ENCODE peak calls at places on chromosomes 16 and 17, in five cellular contexts. One of them, this sample, is unnamed.

GRCh38 chr17:50139950-50140885 is 10.3 kb upstream of the SAMD14 start:
- DNase-seq in stomach: peak
- DNase-seq in spleen: peak
- DNase-seq in H54: peak
- DNase-seq in GM12892: peak
- DNase-seq in this sample: no peak

GRCh38 chr17:1931759-1932579 is 93.2 kb downstream of the RTN4RL1 start:
- DNase-seq in stomach: peak
- DNase-seq in spleen: no peak
- DNase-seq in H54: no peak
- DNase-seq in GM12892: no peak
- DNase-seq in this sample: no peak

GRCh38 chr17:9928601-9929341 is 23.7 kb upstream of the RCVRN start:
- DNase-seq in stomach: no peak
- DNase-seq in spleen: no peak
- DNase-seq in H54: peak
- DNase-seq in GM12892: no peak
- DNase-seq in this sample: no peak

GRCh38 chr17:16872836-16873653 is 98.9 kb downstream of the TNFRSF13B start:
- DNase-seq in stomach: peak
- DNase-seq in spleen: peak
- DNase-seq in H54: peak
- DNase-seq in GM12892: peak
- DNase-seq in this sample: no peak

GRCh38 chr16:46583036-46583435 is 38.1 kb downstream of the SHCBP1 start:
- DNase-seq in stomach: no peak
- DNase-seq in spleen: no peak
- DNase-seq in H54: no peak
- DNase-seq in GM12892: no peak
- DNase-seq in this sample: no peak

GRCh38 chr17:44002141-44002848 is 2.1 kb upstream of the NAGS start:
- DNase-seq in stomach: no peak
- DNase-seq in spleen: no peak
- DNase-seq in H54: peak
- DNase-seq in GM12892: no peak
- DNase-seq in this sample: no peak

GRCh38 chr16:85313541-85314208 is 201.4 kb upstream of the CIBAR2 start:
- DNase-seq in stomach: no peak
- DNase-seq in spleen: no peak
- DNase-seq in H54: no peak
- DNase-seq in GM12892: no peak
- DNase-seq in this sample: no peak

GRCh38 chr16:85245307-85246172 is 133.3 kb upstream of the CIBAR2 start:
- DNase-seq in stomach: peak
- DNase-seq in spleen: no peak
- DNase-seq in H54: peak
- DNase-seq in GM12892: no peak
- DNase-seq in this sample: no peak

GRCh38 chr17:70609566-70609965 is 440.2 kb downstream of the KCNJ2 start:
- DNase-seq in stomach: no peak
- DNase-seq in spleen: no peak
- DNase-seq in H54: no peak
- DNase-seq in GM12892: no peak
- DNase-seq in this sample: no peak

DNA sequence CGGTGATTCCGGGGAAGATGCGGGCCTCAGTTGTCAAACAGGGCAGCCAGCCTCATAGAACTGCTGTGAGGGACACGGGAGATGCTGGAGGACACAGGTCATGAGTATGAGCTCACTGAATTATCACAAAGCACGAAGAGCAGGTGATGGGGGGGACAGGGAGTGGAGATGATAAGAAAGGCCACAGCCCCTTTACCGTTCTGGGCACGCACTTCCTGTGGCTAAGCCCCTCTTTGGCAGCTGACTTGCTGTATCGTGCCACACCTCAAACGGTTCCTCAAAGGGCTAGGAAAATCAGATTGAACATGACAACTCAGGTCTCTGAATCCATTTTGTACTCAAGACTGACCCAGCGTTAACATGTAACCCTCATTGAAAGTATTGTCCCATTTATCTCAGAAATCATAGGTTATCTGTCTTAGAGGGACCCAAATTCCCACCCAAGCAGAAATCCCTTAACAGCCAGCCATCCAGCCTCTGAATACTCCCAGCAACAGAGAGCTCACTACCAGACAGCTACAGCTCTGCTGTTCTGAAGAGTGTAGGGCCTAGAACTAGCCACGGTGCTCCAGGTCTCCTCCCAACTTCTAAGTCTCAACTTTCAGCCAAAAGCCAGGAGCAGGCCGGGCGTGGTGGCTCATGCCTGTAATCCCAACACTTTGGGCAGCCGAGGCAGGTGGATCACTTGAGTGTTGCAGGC is 5.0 kb upstream of the SRL start:
- DNase-seq in stomach: no peak
- DNase-seq in spleen: no peak
- DNase-seq in H54: no peak
- DNase-seq in GM12892: no peak
- DNase-seq in this sample: no peak
- TF ChIP-seq POLR2A in stomach: no peak
- TF ChIP-seq POLR2A in spleen: no peak
- TF ChIP-seq POLR2A in H54: no peak
- TF ChIP-seq POLR2A in GM12892: no peak
- TF ChIP-seq POLR2A in this sample: no peak

DNA sequence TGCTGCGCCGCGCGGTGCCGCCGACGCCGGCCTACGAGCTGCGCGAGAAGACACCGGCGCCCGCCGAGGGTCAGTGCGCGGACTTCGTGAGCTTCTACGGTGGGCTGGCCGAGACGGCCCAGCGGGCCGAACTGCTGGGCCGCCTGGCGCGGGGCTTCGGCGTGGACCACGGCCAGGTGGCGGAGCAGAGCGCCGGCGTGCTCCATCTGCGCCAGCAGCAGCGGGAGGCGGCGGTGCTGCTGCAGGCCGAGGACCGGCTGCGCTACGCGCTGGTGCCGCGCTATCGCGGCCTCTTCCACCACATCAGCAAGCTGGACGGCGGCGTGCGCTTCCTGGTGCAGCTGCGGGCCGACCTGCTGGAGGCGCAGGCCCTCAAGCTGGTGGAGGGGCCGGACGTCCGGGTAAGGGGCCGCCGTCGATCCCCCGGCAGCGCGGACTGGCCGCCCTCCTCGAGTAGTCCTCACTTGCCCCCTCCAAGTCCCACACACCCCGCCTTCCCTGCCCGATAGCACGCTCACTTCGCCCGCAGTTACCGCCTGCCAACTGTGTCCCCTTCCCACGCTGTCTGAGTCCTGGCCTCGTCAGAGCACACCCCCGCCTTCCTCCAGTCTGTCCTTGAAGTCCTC is 470 bp downstream of the MLYCD start:
- DNase-seq in stomach: peak
- DNase-seq in spleen: peak
- DNase-seq in H54: no peak
- DNase-seq in GM12892: peak
- DNase-seq in this sample: no peak
- TF ChIP-seq POLR2A in stomach: no peak
- TF ChIP-seq POLR2A in spleen: no peak
- TF ChIP-seq POLR2A in H54: no peak
- TF ChIP-seq POLR2A in GM12892: no peak
- TF ChIP-seq POLR2A in this sample: no peak

DNA sequence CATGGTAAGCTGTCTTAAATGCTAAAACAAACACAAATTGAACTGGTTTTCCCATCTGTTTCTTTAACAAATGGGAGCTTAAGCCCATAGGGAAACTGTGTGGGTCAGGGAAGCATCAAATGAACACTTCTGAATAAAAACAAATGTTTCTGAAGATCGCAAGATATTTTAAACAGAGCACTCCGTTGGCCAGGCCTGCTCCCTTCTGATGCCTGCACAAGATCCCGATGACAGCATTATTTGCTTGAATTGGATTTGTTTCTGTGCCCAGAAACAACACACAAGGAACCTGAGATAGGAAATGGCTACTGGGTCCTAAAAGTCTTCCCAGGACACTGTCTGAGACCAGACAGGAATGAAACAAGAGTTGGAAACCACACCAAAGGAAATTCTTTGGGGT is 425.8 kb upstream of the ZFHX3 start:
- DNase-seq in stomach: no peak
- DNase-seq in spleen: no peak
- DNase-seq in H54: no peak
- DNase-seq in GM12892: no peak
- DNase-seq in this sample: no peak
- TF ChIP-seq POLR2A in stomach: no peak
- TF ChIP-seq POLR2A in spleen: no peak
- TF ChIP-seq POLR2A in H54: no peak
- TF ChIP-seq POLR2A in GM12892: no peak
- TF ChIP-seq POLR2A in this sample: no peak

GRCh38 chr17:81711814-81712467 is at the start of gene SLC25A10:
- DNase-seq in stomach: peak
- DNase-seq in spleen: peak
- DNase-seq in H54: peak
- DNase-seq in GM12892: peak
- DNase-seq in this sample: no peak
- TF ChIP-seq POLR2A in stomach: no peak
- TF ChIP-seq POLR2A in spleen: no peak
- TF ChIP-seq POLR2A in H54: no peak
- TF ChIP-seq POLR2A in GM12892: no peak
- TF ChIP-seq POLR2A in this sample: no peak

GRCh38 chr17:12591336-12591735 is 74.4 kb upstream of the MYOCD start:
- DNase-seq in stomach: no peak
- DNase-seq in spleen: no peak
- DNase-seq in H54: no peak
- DNase-seq in GM12892: no peak
- DNase-seq in this sample: no peak
- TF ChIP-seq POLR2A in stomach: no peak
- TF ChIP-seq POLR2A in spleen: no peak
- TF ChIP-seq POLR2A in H54: no peak
- TF ChIP-seq POLR2A in GM12892: no peak
- TF ChIP-seq POLR2A in this sample: no peak

GRCh38 chr16:2869502-2870064 is 11.6 kb upstream of the PRSS22 start:
- DNase-seq in stomach: no peak
- DNase-seq in spleen: peak
- DNase-seq in H54: no peak
- DNase-seq in GM12892: no peak
- DNase-seq in this sample: no peak

GRCh38 chr16:2871926-2872325 is 11.1 kb upstream of the FLYWCH2 start:
- DNase-seq in stomach: no peak
- DNase-seq in spleen: no peak
- DNase-seq in H54: no peak
- DNase-seq in GM12892: no peak
- DNase-seq in this sample: no peak

GRCh38 chr16:2866422-2866821 is 8.5 kb upstream of the PRSS22 start:
- DNase-seq in stomach: no peak
- DNase-seq in spleen: no peak
- DNase-seq in H54: no peak
- DNase-seq in GM12892: no peak
- DNase-seq in this sample: no peak

GRCh38 chr16:2867661-2867986 is 9.7 kb upstream of the PRSS22 start:
- DNase-seq in stomach: no peak
- DNase-seq in spleen: no peak
- DNase-seq in H54: no peak
- DNase-seq in GM12892: no peak
- DNase-seq in this sample: no peak

GRCh38 chr16:2867987-2868789 is 10.2 kb upstream of the PRSS22 start:
- DNase-seq in stomach: peak
- DNase-seq in spleen: peak
- DNase-seq in H54: peak
- DNase-seq in GM12892: peak
- DNase-seq in this sample: peak
- TF ChIP-seq POLR2A in stomach: no peak
- TF ChIP-seq POLR2A in spleen: no peak
- TF ChIP-seq POLR2A in H54: peak
- TF ChIP-seq POLR2A in GM12892: peak
- TF ChIP-seq POLR2A in this sample: peak

DNA sequence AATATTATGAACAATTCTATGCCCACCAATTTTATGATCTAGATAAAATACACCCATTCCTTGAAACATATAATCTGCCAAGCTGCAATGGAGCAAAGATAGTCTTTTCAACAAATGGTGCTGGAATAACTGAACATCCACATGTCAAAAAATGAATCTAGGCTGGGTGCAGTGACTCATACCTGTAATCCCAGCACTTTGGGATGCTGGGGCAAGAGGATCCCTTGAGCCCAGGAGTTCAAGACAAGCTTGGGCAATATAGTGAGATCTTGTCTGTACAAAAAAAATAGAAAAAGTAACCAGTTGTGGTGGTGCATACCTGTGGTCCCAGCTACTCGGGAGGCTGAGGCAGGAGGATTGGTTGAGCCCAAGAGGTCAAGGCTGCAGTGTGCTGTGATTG is 92.5 kb downstream of the N4BP1 start:
- DNase-seq in stomach: no peak
- DNase-seq in spleen: peak
- DNase-seq in H54: no peak
- DNase-seq in GM12892: no peak
- DNase-seq in this sample: no peak
- TF ChIP-seq POLR2A in stomach: no peak
- TF ChIP-seq POLR2A in spleen: no peak
- TF ChIP-seq POLR2A in H54: no peak
- TF ChIP-seq POLR2A in GM12892: no peak
- TF ChIP-seq POLR2A in this sample: no peak

DNA sequence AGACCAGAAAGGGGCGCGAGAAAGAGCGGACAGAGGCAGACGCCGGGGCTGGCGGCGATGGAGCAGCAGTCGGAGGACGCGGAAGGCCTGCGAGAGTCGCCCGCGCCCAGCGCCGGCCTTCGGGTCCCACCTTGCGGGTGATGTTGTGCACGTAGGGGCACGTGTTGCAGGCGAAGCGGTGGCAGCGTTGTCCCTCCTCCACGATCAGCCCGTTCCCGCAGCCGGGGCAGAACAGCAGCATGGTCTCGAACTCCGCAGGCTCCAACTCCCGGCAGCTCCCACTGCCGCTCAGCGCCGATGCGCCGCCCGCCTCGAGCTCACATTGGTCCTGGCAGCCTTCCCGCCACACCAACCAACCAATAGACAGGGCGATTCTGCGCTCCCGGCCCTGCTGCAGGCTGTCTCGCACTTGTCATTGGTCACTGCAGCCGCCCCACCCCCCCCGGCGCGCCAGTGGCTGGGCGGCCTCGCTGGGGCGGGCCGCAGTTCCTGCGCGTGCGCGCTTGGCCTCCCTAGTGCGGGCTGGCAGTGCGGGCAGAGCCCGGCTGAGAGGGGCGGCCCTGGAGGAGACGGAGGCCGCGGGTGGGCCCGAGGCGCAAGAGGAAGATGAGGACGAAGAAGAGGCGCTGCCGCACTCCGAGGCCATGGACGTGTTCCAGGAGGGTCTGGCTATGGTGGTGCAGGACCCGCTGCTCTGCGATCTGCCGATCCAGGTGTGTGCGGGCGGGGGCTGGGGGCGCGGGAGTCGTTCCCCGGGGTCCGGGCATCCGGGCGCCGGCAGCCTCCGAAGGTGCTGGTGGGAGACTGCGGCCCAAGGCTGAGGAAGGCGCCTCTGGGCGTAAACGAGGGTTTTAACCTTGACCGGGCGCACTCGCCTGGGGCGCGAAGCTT is at the start of the genes POLR3K and SNRNP25:
- DNase-seq in stomach: peak
- DNase-seq in spleen: peak
- DNase-seq in H54: peak
- DNase-seq in GM12892: peak
- DNase-seq in this sample: peak
- TF ChIP-seq POLR2A in stomach: no peak
- TF ChIP-seq POLR2A in spleen: no peak
- TF ChIP-seq POLR2A in H54: peak
- TF ChIP-seq POLR2A in GM12892: peak
- TF ChIP-seq POLR2A in this sample: no peak

GRCh38 chr17:64617125-64617780 is 44.9 kb downstream of the SMURF2 start:
- DNase-seq in stomach: no peak
- DNase-seq in spleen: no peak
- DNase-seq in H54: no peak
- DNase-seq in GM12892: no peak
- DNase-seq in this sample: no peak
- TF ChIP-seq POLR2A in stomach: no peak
- TF ChIP-seq POLR2A in spleen: no peak
- TF ChIP-seq POLR2A in H54: no peak
- TF ChIP-seq POLR2A in GM12892: no peak
- TF ChIP-seq POLR2A in this sample: no peak